ENCODE peak calls at places on chromosomes 16 and 17, in six cellular contexts. Y, F, K, J, O and H are unnamed samples.

GRCh38 chr17:52024296-52024870 is 134.1 kb downstream of the CA10 start:
- DNase-seq in Y (no peak), F (no peak), K (no peak), J (no peak), O (no peak), H (no peak)

GRCh38 chr17:1583569-1583968 is 21.0 kb upstream of the PITPNA start:
- DNase-seq in Y (no peak), F (no peak), K (no peak), J (no peak), O (no peak), H (no peak)

GRCh38 chr16:69131167-69131748 is 1.1 kb downstream of the CHTF8 start:
- DNase-seq in Y (no peak), F (peak), K (no peak), J (no peak), O (no peak), H (no peak)

GRCh38 chr16:47258874-47259461 is 115.2 kb upstream of the NETO2 start:
- DNase-seq in Y (no peak), F (peak), K (no peak), J (no peak), O (no peak), H (no peak)

GRCh38 chr17:74750327-74751069 is 2.1 kb downstream of the NHERF1 start:
- DNase-seq in Y (no peak), F (no peak), K (peak), J (no peak), O (peak), H (peak)

GRCh38 chr17:58487589-58488427 is at the start of gene HSF5:
- DNase-seq in Y (no peak), F (no peak), K (peak), J (no peak), O (no peak), H (no peak)

GRCh38 chr17:27082023-27082774 is 211.7 kb upstream of the WSB1 start:
- DNase-seq in Y (no peak), F (no peak), K (no peak), J (no peak), O (no peak), H (no peak)

GRCh38 chr17:63880706-63881105 is 1.0 kb downstream of the GH2 start:
- DNase-seq in Y (no peak), F (no peak), K (no peak), J (no peak), O (no peak), H (no peak)

GRCh38 chr17:21200590-21201301 is 13.2 kb downstream of the TMEM11 start:
- DNase-seq in Y (no peak), F (no peak), K (no peak), J (no peak), O (no peak), H (no peak)

GRCh38 chr17:45775148-45775547 is 9.0 kb upstream of the CRHR1 start:
- DNase-seq in Y (no peak), F (no peak), K (no peak), J (no peak), O (no peak), H (no peak)

GRCh38 chr17:83196088-83196765 is 116.8 kb downstream of the METRNL start:
- DNase-seq in Y (peak), F (no peak), K (peak), J (no peak), O (no peak), H (no peak)

GRCh38 chr16:83456934-83457333 is 350.8 kb upstream of the HSBP1 start:
- DNase-seq in Y (no peak), F (no peak), K (no peak), J (no peak), O (no peak), H (no peak)

GRCh38 chr16:17215306-17215705 is 255.5 kb downstream of the XYLT1 start:
- DNase-seq in Y (no peak), F (no peak), K (no peak), J (no peak), O (no peak), H (no peak)

GRCh38 chr17:45902892-45903346 is 8.6 kb downstream of the MAPT start:
- DNase-seq in Y (no peak), F (no peak), K (no peak), J (no peak), O (no peak), H (peak)

GRCh38 chr17:58974354-58974753 is 132.3 kb downstream of the TRIM37 start:
- DNase-seq in Y (no peak), F (no peak), K (no peak), J (no peak), O (no peak), H (no peak)

GRCh38 chr17:61116577-61116976 is 283.1 kb upstream of the TBX2 start:
- DNase-seq in Y (no peak), F (no peak), K (no peak), J (no peak), O (no peak), H (no peak)

GRCh38 chr16:3902731-3903130 is 22.2 kb upstream of the CREBBP start:
- DNase-seq in Y (no peak), F (no peak), K (no peak), J (no peak), O (no peak), H (no peak)

GRCh38 chr17:48149174-48150106 is 41.9 kb downstream of the SNX11 start:
- DNase-seq in Y (no peak), F (peak), K (no peak), J (no peak), O (no peak), H (no peak)

GRCh38 chr17:49230636-49231562 is at the start of gene PHOSPHO1:
- DNase-seq in Y (peak), F (peak), K (peak), J (peak), O (peak), H (peak)

GRCh38 chr16:19375561-19376158 is 42.0 kb upstream of the TMC5 start:
- DNase-seq in Y (no peak), F (peak), K (no peak), J (no peak), O (peak), H (peak)

GRCh38 chr16:21227886-21228285 is 5.6 kb upstream of the ANKS4B start:
- DNase-seq in Y (no peak), F (no peak), K (no peak), J (no peak), O (no peak), H (no peak)

GRCh38 chr16:53091508-53092211 is 36.9 kb downstream of the CHD9 start:
- DNase-seq in Y (no peak), F (peak), K (no peak), J (peak), O (peak), H (peak)

GRCh38 chr16:14300631-14301149 is 229.6 kb downstream of the MRTFB start:
- DNase-seq in Y (peak), F (peak), K (peak), J (peak), O (peak), H (no peak)

GRCh38 chr16:4404247-4404966 is 12.0 kb downstream of the CORO7 start:
- DNase-seq in Y (no peak), F (peak), K (no peak), J (no peak), O (no peak), H (no peak)

GRCh38 chr16:6884002-6884401 is 448.6 kb upstream of the RBFOX1 start:
- DNase-seq in Y (no peak), F (peak), K (no peak), J (no peak), O (peak), H (no peak)

GRCh38 chr16:13873835-13874438 is 46.0 kb upstream of the ERCC4 start:
- DNase-seq in Y (no peak), F (peak), K (no peak), J (no peak), O (no peak), H (no peak)

GRCh38 chr16:72427786-72428480 is 256.0 kb upstream of the PMFBP1 start:
- DNase-seq in Y (no peak), F (no peak), K (no peak), J (no peak), O (no peak), H (peak)

GRCh38 chr16:4372578-4373355 is 1.1 kb downstream of the VASN start:
- DNase-seq in Y (no peak), F (peak), K (peak), J (no peak), O (no peak), H (no peak)

GRCh38 chr16:56357765-56358322 is 67.5 kb downstream of the AMFR start:
- DNase-seq in Y (peak), F (no peak), K (no peak), J (no peak), O (no peak), H (no peak)

GRCh38 chr17:3038941-3039340 is 24.5 kb downstream of the OR1D5 start:
- DNase-seq in Y (no peak), F (no peak), K (no peak), J (no peak), O (peak), H (no peak)

GRCh38 chr17:1783834-1784611 is 22.2 kb downstream of the SERPINF1 start:
- DNase-seq in Y (peak), F (no peak), K (peak), J (peak), O (no peak), H (no peak)

GRCh38 chr16:72536673-72537435 is 364.9 kb upstream of the PMFBP1 start:
- DNase-seq in Y (no peak), F (no peak), K (no peak), J (no peak), O (no peak), H (no peak)

GRCh38 chr17:68642118-68642412 is 40.9 kb upstream of the FAM20A start:
- DNase-seq in Y (no peak), F (no peak), K (no peak), J (no peak), O (no peak), H (no peak)

GRCh38 chr16:14608604-14609003 is 21.5 kb downstream of the PARN start:
- DNase-seq in Y (no peak), F (peak), K (no peak), J (no peak), O (no peak), H (no peak)

GRCh38 chr16:78892925-78893324 is 707.6 kb downstream of the MAF start:
- DNase-seq in Y (no peak), F (no peak), K (no peak), J (no peak), O (no peak), H (no peak)

GRCh38 chr17:80473701-80474100 is 2.7 kb downstream of the NPTX1 start:
- DNase-seq in Y (no peak), F (no peak), K (no peak), J (no peak), O (no peak), H (no peak)

GRCh38 chr17:74903671-74904070 is 10.2 kb upstream of the FADS6 start:
- DNase-seq in Y (no peak), F (no peak), K (no peak), J (no peak), O (no peak), H (no peak)

GRCh38 chr16:86391486-86391885 is 118.8 kb upstream of the FOXF1 start:
- DNase-seq in Y (no peak), F (no peak), K (no peak), J (no peak), O (no peak), H (no peak)
- H3K27ac ChIP-seq in Y (no peak), F (no peak), K (no peak), J (no peak), O (no peak), H (no peak)

GRCh38 chr16:70751593-70751992 is 49.4 kb downstream of the VAC14 start:
- DNase-seq in Y (no peak), F (no peak), K (peak), J (no peak), O (no peak), H (no peak)
- H3K27ac ChIP-seq in Y (no peak), F (no peak), K (peak), J (no peak), O (no peak), H (no peak)

GRCh38 chr16:11742536-11743307 is at the start of gene TXNDC11:
- DNase-seq in Y (peak), F (peak), K (peak), J (peak), O (peak), H (peak)
- H3K27ac ChIP-seq in Y (peak), F (peak), K (peak), J (peak), O (peak), H (peak)

GRCh38 chr17:31560836-31561235 is 169.4 kb downstream of the RAB11FIP4 start:
- DNase-seq in Y (no peak), F (no peak), K (no peak), J (no peak), O (no peak), H (no peak)

GRCh38 chr17:31564883-31565297 is 173.4 kb downstream of the RAB11FIP4 start:
- DNase-seq in Y (no peak), F (no peak), K (no peak), J (no peak), O (no peak), H (no peak)

GRCh38 chr17:31564291-31564690 is 172.8 kb downstream of the RAB11FIP4 start:
- DNase-seq in Y (no peak), F (no peak), K (no peak), J (no peak), O (no peak), H (no peak)

GRCh38 chr17:31561469-31562412 is 170.3 kb downstream of the RAB11FIP4 start:
- DNase-seq in Y (no peak), F (peak), K (no peak), J (no peak), O (no peak), H (no peak)

DNA sequence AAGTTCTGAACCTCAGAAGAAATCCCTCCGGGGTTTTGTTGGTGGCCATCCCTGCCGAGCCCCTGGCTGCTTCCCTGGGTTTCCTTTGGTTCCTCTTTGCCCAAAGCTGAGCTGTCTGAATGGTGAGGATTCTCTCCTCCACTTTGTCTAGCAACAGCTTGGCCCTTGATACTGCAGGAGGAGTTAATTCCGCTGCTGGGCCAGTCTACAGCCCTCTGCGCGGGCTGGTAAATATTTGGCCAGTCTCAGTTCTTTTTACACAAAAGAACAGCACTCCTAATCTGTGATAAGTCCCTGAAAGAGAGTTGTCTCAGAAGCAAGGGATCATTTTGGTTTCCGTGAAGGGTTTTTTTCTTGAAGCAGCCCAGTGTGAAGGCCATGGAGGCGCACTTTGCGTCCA is 171.0 kb downstream of the RAB11FIP4 start:
- DNase-seq in Y (no peak), F (no peak), K (no peak), J (no peak), O (no peak), H (no peak)
- H3K27ac ChIP-seq in Y (no peak), F (no peak), K (peak), J (no peak), O (no peak), H (no peak)